ENCODE peak calls at places on chromosome 9, in nine cellular contexts. X is CD4-positive, CD25-positive, alpha-beta regulatory T cell; B is HT1080; G is uterus; W is activated T-helper 2 cell treated with anti-CD3 and anti-CD28 coated beads, Interferon-gamma antibody, Interleukin-2, Interleukin-4, amounts not matched to agents 10 μg/mL and 5 μg/mL and 100 μg/mL, durations not matched to agents 14 hours and 24 hours and 36 hours; Q is effector memory CD4-positive, alpha-beta T cell; V is lung microvascular endothelial cell; Z is iPS-NIHi11; H is left ventricle myocardium inferior. A is an unnamed sample.

GRCh38 chr9:15722888-15723287 is 170.0 kb downstream of the CCDC171 start:
- DNase-seq in V (no peak), G (no peak), W (no peak), Q (no peak), X (no peak), B (no peak), H (no peak), Z (peak), A (no peak)

GRCh38 chr9:5629312-5630037 is 568 bp downstream of the RIC1 start:
- DNase-seq in G (no peak), V (peak), B (peak), W (peak), Z (no peak), Q (peak), H (peak), X (peak), A (peak)

GRCh38 chr9:93659044-93659836 is 82.9 kb downstream of the PHF2 start:
- DNase-seq in Q (no peak), G (no peak), H (peak), V (no peak), W (no peak), Z (no peak), X (no peak), B (no peak), A (peak)

GRCh38 chr9:71638627-71639026 is 129.7 kb downstream of the CEMIP2 start:
- DNase-seq in W (no peak), B (peak), H (no peak), Z (no peak), G (no peak), V (peak), Q (no peak), X (no peak), A (no peak)

GRCh38 chr9:127734247-127734746 is 797 bp downstream of the TOR2A start:
- DNase-seq in X (no peak), H (no peak), W (no peak), B (no peak), V (no peak), Q (no peak), Z (no peak), G (no peak), A (no peak)

GRCh38 chr9:22237497-22238363 is 208.9 kb upstream of the DMRTA1 start:
- DNase-seq in Q (no peak), Z (peak), B (peak), G (no peak), X (no peak), V (peak), H (no peak), W (no peak), A (no peak)

GRCh38 chr9:28774433-28775029 is 1201.2 kb upstream of the C9orf72 start:
- DNase-seq in V (peak), B (peak), Z (peak), X (no peak), W (no peak), H (no peak), G (no peak), Q (no peak), A (no peak)

GRCh38 chr9:17481565-17481964 is 97.3 kb upstream of the SH3GL2 start:
- DNase-seq in X (no peak), Z (peak), H (no peak), G (no peak), V (no peak), Q (no peak), B (peak), W (no peak), A (no peak)

GRCh38 chr9:75941066-75941465 is 50.6 kb downstream of the PCSK5 start:
- DNase-seq in V (no peak), Z (no peak), B (no peak), G (no peak), Q (no peak), W (no peak), X (no peak), H (no peak), A (no peak)

GRCh38 chr9:123825337-123825736 is 104.6 kb downstream of the DENND1A start:
- DNase-seq in X (no peak), Z (peak), Q (no peak), H (no peak), B (no peak), W (no peak), V (no peak), G (no peak), A (no peak)

GRCh38 chr9:110143969-110144545 is 63.9 kb downstream of the C9orf152 start:
- DNase-seq in G (no peak), V (peak), B (no peak), H (no peak), W (peak), Z (no peak), Q (no peak), X (peak), A (no peak)

GRCh38 chr9:116061546-116062205 is 91.9 kb upstream of the PAPPA start:
- DNase-seq in G (no peak), H (no peak), X (no peak), Z (no peak), Q (no peak), W (no peak), B (no peak), V (no peak), A (no peak)

GRCh38 chr9:134403682-134404301 is 77.5 kb downstream of the RXRA start:
- DNase-seq in H (peak), X (no peak), B (peak), V (peak), W (no peak), Z (no peak), G (peak), Q (peak), A (peak)

GRCh38 chr9:79256691-79257213 is 315.0 kb upstream of the TLE4 start:
- DNase-seq in B (no peak), X (no peak), Q (no peak), W (no peak), H (no peak), G (no peak), V (peak), Z (peak), A (no peak)

GRCh38 chr9:110155744-110156143 is 52.2 kb downstream of the C9orf152 start:
- DNase-seq in G (no peak), V (no peak), Z (no peak), B (no peak), Q (no peak), X (no peak), W (no peak), H (no peak), A (no peak)

GRCh38 chr9:122810306-122810946 is 10.5 kb downstream of the OR1K1 start:
- DNase-seq in G (peak), W (peak), Z (peak), B (peak), Q (peak), V (peak), H (peak), X (peak), A (peak)

GRCh38 chr9:12785941-12786340 is 11.1 kb downstream of the LURAP1L start:
- DNase-seq in Z (no peak), H (no peak), B (no peak), V (no peak), W (no peak), Q (no peak), G (no peak), X (no peak), A (no peak)

GRCh38 chr9:133876144-133876543 is 116.0 kb downstream of the VAV2 start:
- DNase-seq in Z (peak), Q (no peak), G (no peak), W (no peak), X (no peak), V (no peak), H (no peak), B (no peak), A (no peak)

GRCh38 chr9:117092582-117092981 is 322.3 kb downstream of the ASTN2 start:
- DNase-seq in W (no peak), Q (no peak), H (no peak), Z (no peak), V (no peak), X (no peak), G (no peak), B (peak), A (no peak)

GRCh38 chr9:75053869-75054268 is 25.8 kb upstream of the CARNMT1 start:
- DNase-seq in X (no peak), W (no peak), B (no peak), V (no peak), H (no peak), Z (no peak), G (no peak), Q (no peak), A (no peak)

GRCh38 chr9:99749641-99750040 is 72.0 kb upstream of the NR4A3 start:
- DNase-seq in G (no peak), H (no peak), Z (no peak), W (no peak), B (peak), V (no peak), Q (no peak), X (no peak), A (no peak)

GRCh38 chr9:135227641-135228251 is 140.3 kb downstream of the OLFM1 start:
- DNase-seq in Z (no peak), B (no peak), X (no peak), Q (no peak), V (no peak), W (no peak), H (peak), G (no peak), A (no peak)

GRCh38 chr9:112486221-112487007 is at the start of gene KIAA1958:
- DNase-seq in H (peak), Z (peak), V (peak), X (peak), W (peak), G (peak), Q (peak), B (peak), A (peak)

A was measured in breast epithelium.